ENCODE peak calls at places on chromosome 9, in four cellular contexts. D is cardiac muscle cell, T is AG09309, Q is A549. G is an unnamed sample.

GRCh38 chr9:78005231-78006002 is 26.2 kb downstream of the GNAQ start:
- DNase-seq in D (no peak), T (no peak), Q (no peak), G (no peak)

GRCh38 chr9:22026696-22027095 is 17.6 kb upstream of the CDKN2B start:
- DNase-seq in D (no peak), T (no peak), Q (no peak), G (no peak)

GRCh38 chr9:118533101-118533500 is 828.9 kb downstream of the TLR4 start:
- DNase-seq in D (no peak), T (no peak), Q (no peak), G (no peak)

GRCh38 chr9:6229604-6230003 is 14.0 kb downstream of the IL33 start:
- DNase-seq in D (peak; percentile 70), T (no peak), Q (no peak), G (no peak)

GRCh38 chr9:129404621-129405020 is 216.3 kb downstream of the C9orf50 start:
- DNase-seq in D (no peak), T (no peak), Q (no peak), G (no peak)

GRCh38 chr9:95043826-95044225 is 273.7 kb downstream of the FANCC start:
- DNase-seq in D (no peak), T (no peak), Q (no peak), G (no peak)

GRCh38 chr9:18238254-18238653 is 235.7 kb upstream of the ADAMTSL1 start:
- DNase-seq in D (peak; percentile 79), T (peak; percentile 37), Q (no peak), G (no peak)

GRCh38 chr9:134629061-134629585 is 12.5 kb upstream of the COL5A1 start:
- DNase-seq in D (no peak), T (no peak), Q (no peak), G (no peak)

GRCh38 chr9:92438900-92439526 is 14.7 kb upstream of the OMD start:
- DNase-seq in D (peak; percentile 55), T (no peak), Q (no peak), G (no peak)

GRCh38 chr9:21974542-21975409 is 19.4 kb downstream of the CDKN2A start:
- DNase-seq in D (peak; percentile 30), T (no peak), Q (no peak), G (no peak)

GRCh38 chr9:9133526-9133925 is 1333.9 kb upstream of the DMAC1 start:
- DNase-seq in D (no peak), T (no peak), Q (no peak), G (no peak)

GRCh38 chr9:114516913-114517312 is 11.6 kb upstream of the WHRN start:
- DNase-seq in D (peak; percentile 56), T (peak; percentile 29), Q (no peak), G (no peak)

GRCh38 chr9:135501261-135502167 is 1.0 kb downstream of the MRPS2 start:
- DNase-seq in D (no peak), T (no peak), Q (peak; percentile 83), G (no peak)

GRCh38 chr9:114588671-114589526 is 1.3 kb downstream of the ATP6V1G1 start:
- DNase-seq in D (peak; percentile 37), T (no peak), Q (no peak), G (no peak)

GRCh38 chr9:129145841-129146292 is 32.2 kb downstream of the IER5L start:
- DNase-seq in D (peak; percentile 98), T (no peak), Q (no peak), G (no peak)

GRCh38 chr9:38685535-38685934 is 34.4 kb downstream of the FAM240B start:
- DNase-seq in D (no peak), T (no peak), Q (no peak), G (no peak)

GRCh38 chr9:134741846-134742245 is 100.2 kb downstream of the COL5A1 start:
- DNase-seq in D (no peak), T (no peak), Q (no peak), G (no peak)

GRCh38 chr9:31950756-31951155 is 433.7 kb upstream of the ACO1 start:
- DNase-seq in D (no peak), T (no peak), Q (no peak), G (no peak)

GRCh38 chr9:97557606-97558095 is 56.2 kb downstream of the TMOD1 start:
- DNase-seq in D (peak; percentile 77), T (no peak), Q (no peak), G (no peak)

GRCh38 chr9:133452562-133452961 is 7.2 kb upstream of the CACFD1 start:
- DNase-seq in D (no peak), T (no peak), Q (no peak), G (no peak)

GRCh38 chr9:129703667-129704355 is 38.4 kb downstream of the PRRX2 start:
- DNase-seq in D (peak; percentile 46), T (no peak), Q (no peak), G (no peak)

GRCh38 chr9:111356567-111357244 is 26.7 kb upstream of the OR2K2 start:
- DNase-seq in D (peak; percentile 88), T (peak; percentile 74), Q (peak; percentile 79), G (no peak)

GRCh38 chr9:69471433-69471832 is 146.4 kb downstream of the ENTREP1 start:
- DNase-seq in D (peak; percentile 21), T (no peak), Q (no peak), G (no peak)

GRCh38 chr9:119961774-119962408 is 592.7 kb upstream of the BRINP1 start:
- DNase-seq in D (peak; percentile 58), T (no peak), Q (peak; percentile 68), G (no peak)
- TF ChIP-seq CTCF in D (peak; percentile 90), T (peak; percentile 66), Q (peak; percentile 75), G (peak; percentile 94)

GRCh38 chr9:125238127-125238914 is 2.8 kb downstream of the HSPA5 start:
- DNase-seq in D (no peak), T (no peak), Q (no peak), G (no peak)

GRCh38 chr9:125238915-125239446 is 2.2 kb downstream of the HSPA5 start:
- DNase-seq in D (no peak), T (no peak), Q (no peak), G (no peak)

GRCh38 chr9:125239631-125240597 is 1.2 kb downstream of the HSPA5 start:
- DNase-seq in D (no peak), T (no peak), Q (no peak), G (no peak)

GRCh38 chr9:125233678-125234077 is 7.5 kb downstream of the HSPA5 start:
- DNase-seq in D (peak; percentile 93), T (peak; percentile 97), Q (peak; percentile 40), G (no peak)

DNA sequence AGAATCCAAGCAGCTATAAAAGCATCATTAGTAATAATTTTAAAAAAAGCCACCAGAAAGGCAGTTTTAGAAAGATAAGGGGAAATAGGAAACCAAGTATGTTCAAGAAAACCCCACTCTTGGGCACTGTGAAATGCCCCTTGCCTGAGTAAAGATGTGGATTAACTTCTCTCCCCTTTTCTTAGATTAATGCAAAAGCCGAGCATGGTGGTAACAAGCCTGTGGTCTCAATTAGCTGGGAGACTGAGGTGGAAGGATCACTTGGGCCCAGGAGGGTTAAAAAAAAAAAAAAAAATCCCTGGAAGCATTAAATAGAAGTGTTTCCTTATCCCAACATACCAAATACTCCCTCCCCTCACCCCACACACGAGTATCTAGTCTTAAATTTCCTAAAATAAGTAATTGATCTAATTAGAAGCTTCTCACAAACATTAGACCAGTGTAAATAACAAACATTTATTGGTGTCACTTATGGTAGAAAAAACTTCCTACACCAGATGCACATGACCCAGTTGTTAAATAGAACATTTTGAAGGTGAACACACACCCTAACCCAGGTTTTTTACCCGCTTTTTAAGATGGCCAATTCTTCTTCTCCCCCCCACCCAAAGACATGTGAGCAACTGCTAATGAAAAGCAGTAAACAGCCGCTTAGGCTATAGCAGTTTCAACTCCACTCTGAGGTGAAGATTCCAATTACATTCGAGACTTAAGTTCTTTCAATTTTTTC is 5.2 kb downstream of the HSPA5 start:
- DNase-seq in D (no peak), T (no peak), Q (no peak), G (no peak)
- H3K4me3 ChIP-seq in D (peak overlapping the region; percentile 16), T (peak overlapping the region; percentile 25), Q (no peak overlapping the region), G (peak overlapping the region; percentile 19)

DNA sequence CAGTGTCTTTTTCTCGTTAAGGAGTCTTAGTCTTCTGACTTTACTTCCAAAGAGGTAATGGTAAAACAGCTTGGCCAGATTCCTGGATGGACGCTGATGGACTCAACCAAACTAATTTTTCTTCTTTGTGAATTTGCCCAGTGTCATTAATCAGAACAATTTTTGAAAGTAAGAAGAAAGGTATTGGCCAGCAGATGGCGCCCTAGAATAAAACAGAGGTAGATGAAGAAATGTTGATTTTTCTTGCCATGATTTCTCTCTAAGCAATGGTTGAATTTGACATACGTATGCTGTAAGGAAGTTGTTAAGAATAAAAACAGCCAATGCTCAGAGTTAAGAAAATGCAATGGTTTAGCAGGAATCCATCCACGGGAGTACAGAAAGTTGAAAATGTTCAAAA is 500.0 kb downstream of the DIRAS2 start:
- DNase-seq in D (peak; percentile 62), T (no peak), Q (no peak), G (peak; percentile 4)
- TF ChIP-seq CTCF in D (peak; percentile 52), T (peak; percentile 36), Q (peak; percentile 55), G (peak; percentile 51)

DNA sequence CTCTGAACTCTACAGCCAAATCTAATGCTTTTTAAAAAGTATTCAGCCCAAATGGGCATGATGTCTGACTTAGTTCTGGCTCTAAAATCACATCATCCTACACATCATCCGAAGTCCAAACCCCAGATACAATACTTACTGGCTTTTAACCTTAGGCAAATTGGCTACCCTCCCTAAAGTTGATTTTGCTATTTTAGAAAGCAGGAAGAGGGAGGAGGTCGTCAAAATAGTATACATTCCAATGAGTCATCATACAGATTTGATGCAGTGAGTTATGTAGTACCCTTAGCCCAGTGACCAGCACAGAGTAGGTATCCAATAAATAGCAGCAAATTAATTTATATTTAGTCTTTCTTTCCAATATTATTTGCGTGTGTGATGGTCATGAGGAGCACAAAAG is 582.0 kb upstream of the TUSC1 start:
- DNase-seq in D (peak; percentile 39), T (no peak), Q (no peak), G (no peak)
- H3K4me3 ChIP-seq in D (no peak overlapping the region), T (no peak overlapping the region), Q (no peak overlapping the region), G (no peak overlapping the region)

DNA sequence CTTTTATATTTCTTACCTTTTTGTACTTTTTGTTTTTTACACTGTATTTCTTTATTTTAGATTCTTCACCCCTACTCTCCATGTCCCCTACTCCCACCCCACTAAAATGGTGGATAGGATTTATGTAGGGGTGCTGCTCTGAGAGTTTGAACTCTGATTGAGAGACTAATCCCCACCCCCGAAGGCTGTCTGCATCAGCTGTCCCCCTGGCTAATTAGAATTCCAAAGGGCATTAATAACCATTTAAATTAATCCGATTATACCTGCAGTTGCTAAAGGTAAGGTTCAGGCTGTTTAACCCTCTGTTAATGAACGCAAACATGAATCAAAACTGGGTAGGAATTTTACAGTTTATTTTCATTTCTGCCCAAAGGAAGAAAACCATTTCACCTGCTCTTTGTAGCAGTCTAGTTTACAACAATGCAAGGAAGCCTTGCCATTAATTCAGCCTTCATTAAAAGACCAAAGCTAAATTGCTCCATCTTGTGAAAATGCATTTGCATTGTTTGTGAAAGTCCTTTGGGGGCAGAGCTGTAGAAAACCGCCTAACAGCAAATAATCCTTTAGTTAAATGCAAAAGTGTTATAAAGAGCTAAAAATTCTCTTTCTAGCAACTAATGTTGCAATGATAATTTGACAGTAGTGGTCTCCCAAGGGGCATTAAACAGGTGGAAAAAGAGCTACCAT is 71.2 kb downstream of the ZCCHC7 start:
- DNase-seq in D (no peak), T (no peak), Q (no peak), G (no peak)
- TF ChIP-seq CTCF in D (no peak), T (no peak), Q (no peak), G (no peak)